ENCODE peak calls at places on chromosomes 11 and 22, in ten cellular contexts. One of them, this sample, is unnamed.

GRCh38 chr22:28582806-28583205 is 96.8 kb downstream of the TTC28 start:
- DNase-seq in esophagus squamous epithelium: no peak
- DNase-seq in cardiac muscle cell: no peak
- DNase-seq in vagina: no peak
- DNase-seq in Calu3: no peak
- DNase-seq in fibroblast of the aortic adventitia: peak
- DNase-seq in BE2C: no peak
- DNase-seq in GM20000: no peak
- DNase-seq in PC-3: peak
- DNase-seq in sigmoid colon: no peak
- DNase-seq in this sample: no peak

GRCh38 chr22:41264408-41264941 is 21.5 kb downstream of the RANGAP1 start:
- DNase-seq in PC-3: no peak
- DNase-seq in cardiac muscle cell: no peak
- DNase-seq in esophagus squamous epithelium: no peak
- DNase-seq in BE2C: no peak
- DNase-seq in vagina: no peak
- DNase-seq in GM20000: no peak
- DNase-seq in fibroblast of the aortic adventitia: no peak
- DNase-seq in Calu3: no peak
- DNase-seq in sigmoid colon: no peak
- DNase-seq in this sample: no peak

GRCh38 chr11:104531894-104532293 is 366.4 kb downstream of the CASP12 start:
- DNase-seq in BE2C: no peak
- DNase-seq in esophagus squamous epithelium: no peak
- DNase-seq in PC-3: peak
- DNase-seq in cardiac muscle cell: no peak
- DNase-seq in Calu3: no peak
- DNase-seq in fibroblast of the aortic adventitia: no peak
- DNase-seq in GM20000: no peak
- DNase-seq in vagina: no peak
- DNase-seq in sigmoid colon: no peak
- DNase-seq in this sample: no peak

GRCh38 chr11:133081730-133082452 is 450.4 kb downstream of the OPCML start:
- DNase-seq in fibroblast of the aortic adventitia: no peak
- DNase-seq in BE2C: no peak
- DNase-seq in Calu3: no peak
- DNase-seq in cardiac muscle cell: peak
- DNase-seq in esophagus squamous epithelium: no peak
- DNase-seq in vagina: no peak
- DNase-seq in PC-3: no peak
- DNase-seq in sigmoid colon: no peak
- DNase-seq in GM20000: no peak
- DNase-seq in this sample: no peak

GRCh38 chr11:56188602-56189001 is 12.2 kb downstream of the OR5J2 start:
- DNase-seq in Calu3: no peak
- DNase-seq in esophagus squamous epithelium: no peak
- DNase-seq in vagina: no peak
- DNase-seq in GM20000: no peak
- DNase-seq in sigmoid colon: no peak
- DNase-seq in fibroblast of the aortic adventitia: no peak
- DNase-seq in PC-3: no peak
- DNase-seq in BE2C: no peak
- DNase-seq in cardiac muscle cell: no peak
- DNase-seq in this sample: no peak

GRCh38 chr11:108474664-108475485 is 7.5 kb upstream of the C11orf65 start:
- DNase-seq in fibroblast of the aortic adventitia: no peak
- DNase-seq in sigmoid colon: no peak
- DNase-seq in Calu3: no peak
- DNase-seq in vagina: no peak
- DNase-seq in PC-3: no peak
- DNase-seq in cardiac muscle cell: no peak
- DNase-seq in BE2C: no peak
- DNase-seq in GM20000: no peak
- DNase-seq in esophagus squamous epithelium: no peak
- DNase-seq in this sample: no peak

GRCh38 chr11:135075740-135076139 is 663.7 kb upstream of the B3GAT1 start:
- DNase-seq in fibroblast of the aortic adventitia: peak
- DNase-seq in sigmoid colon: no peak
- DNase-seq in GM20000: no peak
- DNase-seq in cardiac muscle cell: peak
- DNase-seq in esophagus squamous epithelium: no peak
- DNase-seq in PC-3: peak
- DNase-seq in vagina: no peak
- DNase-seq in BE2C: peak
- DNase-seq in Calu3: peak
- DNase-seq in this sample: no peak

GRCh38 chr11:8613036-8613435 is 19.0 kb upstream of the STK33 start:
- DNase-seq in vagina: no peak
- DNase-seq in sigmoid colon: no peak
- DNase-seq in cardiac muscle cell: no peak
- DNase-seq in BE2C: no peak
- DNase-seq in PC-3: no peak
- DNase-seq in Calu3: no peak
- DNase-seq in GM20000: no peak
- DNase-seq in fibroblast of the aortic adventitia: no peak
- DNase-seq in esophagus squamous epithelium: no peak
- DNase-seq in this sample: no peak

DNA sequence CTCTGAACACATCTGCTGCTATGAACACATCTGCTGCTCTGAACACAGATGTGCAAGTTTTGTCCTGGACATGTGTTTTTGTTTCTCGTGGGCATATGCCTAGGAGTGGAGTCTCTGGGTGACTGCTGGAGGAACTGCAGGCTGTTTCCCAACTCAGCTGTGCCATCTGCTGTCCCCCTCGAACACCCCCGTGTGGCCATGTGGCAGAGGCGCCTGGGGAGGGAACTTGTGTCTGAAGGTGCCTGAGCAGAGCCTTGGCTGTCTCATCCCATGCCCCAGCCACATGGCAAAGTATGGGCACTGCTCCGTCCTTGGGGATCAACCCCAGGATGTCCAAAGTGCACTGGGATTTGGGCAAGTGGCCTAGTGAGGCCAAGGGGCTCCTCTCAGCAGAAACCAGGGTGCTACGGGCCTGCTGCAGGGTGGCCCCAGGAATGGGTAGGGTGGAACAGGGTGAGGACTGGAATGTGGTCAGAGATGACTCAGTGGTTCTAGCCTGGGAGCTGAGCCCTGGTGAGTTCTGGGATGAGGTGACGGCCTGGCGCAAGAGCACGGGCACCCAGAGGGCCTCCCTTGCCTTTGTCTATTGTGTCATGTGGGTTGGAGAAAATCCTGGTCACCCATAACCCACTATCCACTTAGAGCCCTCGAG is 14.7 kb downstream of the GATD1 start:
- DNase-seq in BE2C: no peak
- DNase-seq in fibroblast of the aortic adventitia: peak
- DNase-seq in vagina: no peak
- DNase-seq in Calu3: peak
- DNase-seq in PC-3: peak
- DNase-seq in esophagus squamous epithelium: no peak
- DNase-seq in cardiac muscle cell: no peak
- DNase-seq in sigmoid colon: no peak
- DNase-seq in GM20000: peak
- DNase-seq in this sample: no peak
- TF ChIP-seq CTCF in BE2C: peak
- TF ChIP-seq CTCF in fibroblast of the aortic adventitia: peak
- TF ChIP-seq CTCF in vagina: no peak
- TF ChIP-seq CTCF in Calu3: peak
- TF ChIP-seq CTCF in PC-3: peak
- TF ChIP-seq CTCF in esophagus squamous epithelium: no peak
- TF ChIP-seq CTCF in cardiac muscle cell: peak
- TF ChIP-seq CTCF in sigmoid colon: no peak
- TF ChIP-seq CTCF in GM20000: no peak
- TF ChIP-seq CTCF in this sample: no peak

GRCh38 chr11:58900479-58901420 is 38.5 kb upstream of the GLYATL1 start:
- DNase-seq in sigmoid colon: no peak
- DNase-seq in cardiac muscle cell: peak
- DNase-seq in PC-3: peak
- DNase-seq in esophagus squamous epithelium: no peak
- DNase-seq in vagina: no peak
- DNase-seq in GM20000: peak
- DNase-seq in Calu3: peak
- DNase-seq in BE2C: peak
- DNase-seq in fibroblast of the aortic adventitia: peak
- DNase-seq in this sample: peak

GRCh38 chr11:58907780-58908179 is 31.5 kb upstream of the GLYATL1 start:
- DNase-seq in cardiac muscle cell: no peak
- DNase-seq in BE2C: no peak
- DNase-seq in GM20000: no peak
- DNase-seq in fibroblast of the aortic adventitia: no peak
- DNase-seq in vagina: no peak
- DNase-seq in esophagus squamous epithelium: no peak
- DNase-seq in sigmoid colon: no peak
- DNase-seq in Calu3: no peak
- DNase-seq in PC-3: no peak
- DNase-seq in this sample: no peak

GRCh38 chr11:58905716-58906547 is 33.4 kb upstream of the GLYATL1 start:
- DNase-seq in PC-3: peak
- DNase-seq in esophagus squamous epithelium: no peak
- DNase-seq in sigmoid colon: no peak
- DNase-seq in cardiac muscle cell: peak
- DNase-seq in vagina: no peak
- DNase-seq in GM20000: no peak
- DNase-seq in BE2C: peak
- DNase-seq in Calu3: peak
- DNase-seq in fibroblast of the aortic adventitia: peak
- DNase-seq in this sample: no peak

GRCh38 chr11:58902881-58903280 is 36.4 kb upstream of the GLYATL1 start:
- DNase-seq in fibroblast of the aortic adventitia: no peak
- DNase-seq in cardiac muscle cell: no peak
- DNase-seq in GM20000: no peak
- DNase-seq in sigmoid colon: no peak
- DNase-seq in PC-3: no peak
- DNase-seq in esophagus squamous epithelium: no peak
- DNase-seq in BE2C: no peak
- DNase-seq in Calu3: no peak
- DNase-seq in vagina: no peak
- DNase-seq in this sample: no peak

DNA sequence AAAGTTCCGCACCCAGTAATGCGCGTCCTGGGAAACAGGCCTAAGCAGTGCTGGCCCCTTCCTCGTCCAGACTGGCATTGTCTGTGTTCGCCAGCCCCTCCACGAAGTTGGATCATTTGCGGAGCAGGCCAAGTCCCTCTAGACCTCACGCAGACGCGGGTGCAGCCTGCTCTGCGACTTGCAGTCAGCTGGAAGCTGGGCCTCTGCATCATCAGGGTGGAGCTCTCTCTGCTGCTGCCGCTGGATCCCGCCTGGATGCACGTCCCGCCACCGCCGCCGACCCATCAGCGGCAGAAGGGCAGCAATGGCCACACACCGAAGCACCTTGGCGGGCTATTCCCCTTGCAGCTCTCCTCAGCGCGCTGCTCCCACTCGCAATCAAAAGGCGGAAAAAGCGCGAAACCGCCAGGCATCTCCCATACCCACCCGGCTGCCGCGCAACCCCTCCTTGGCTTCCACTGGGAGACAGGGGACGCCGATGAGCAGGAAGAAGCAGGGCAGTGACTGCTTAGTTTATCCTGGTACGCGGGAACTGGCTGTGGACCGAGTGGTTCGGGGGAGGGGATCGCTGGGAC is 34.1 kb upstream of the GLYATL1 start:
- DNase-seq in Calu3: no peak
- DNase-seq in vagina: no peak
- DNase-seq in GM20000: no peak
- DNase-seq in PC-3: peak
- DNase-seq in esophagus squamous epithelium: no peak
- DNase-seq in BE2C: peak
- DNase-seq in sigmoid colon: no peak
- DNase-seq in cardiac muscle cell: peak
- DNase-seq in fibroblast of the aortic adventitia: peak
- DNase-seq in this sample: peak
- TF ChIP-seq CTCF in Calu3: no peak
- TF ChIP-seq CTCF in vagina: no peak
- TF ChIP-seq CTCF in GM20000: no peak
- TF ChIP-seq CTCF in PC-3: no peak
- TF ChIP-seq CTCF in esophagus squamous epithelium: no peak
- TF ChIP-seq CTCF in BE2C: no peak
- TF ChIP-seq CTCF in sigmoid colon: no peak
- TF ChIP-seq CTCF in cardiac muscle cell: no peak
- TF ChIP-seq CTCF in fibroblast of the aortic adventitia: peak
- TF ChIP-seq CTCF in this sample: no peak

GRCh38 chr11:82796970-82797594 is 63.4 kb upstream of the FAM181B start:
- DNase-seq in cardiac muscle cell: peak
- DNase-seq in sigmoid colon: no peak
- DNase-seq in fibroblast of the aortic adventitia: no peak
- DNase-seq in PC-3: no peak
- DNase-seq in vagina: no peak
- DNase-seq in BE2C: no peak
- DNase-seq in esophagus squamous epithelium: no peak
- DNase-seq in Calu3: no peak
- DNase-seq in GM20000: no peak
- DNase-seq in this sample: no peak
- TF ChIP-seq CTCF in cardiac muscle cell: no peak
- TF ChIP-seq CTCF in sigmoid colon: no peak
- TF ChIP-seq CTCF in fibroblast of the aortic adventitia: no peak
- TF ChIP-seq CTCF in PC-3: no peak
- TF ChIP-seq CTCF in vagina: no peak
- TF ChIP-seq CTCF in BE2C: no peak
- TF ChIP-seq CTCF in esophagus squamous epithelium: no peak
- TF ChIP-seq CTCF in Calu3: no peak
- TF ChIP-seq CTCF in GM20000: no peak
- TF ChIP-seq CTCF in this sample: no peak

GRCh38 chr11:72103754-72104167 is 664 bp upstream of the LAMTOR1 start:
- DNase-seq in fibroblast of the aortic adventitia: no peak
- DNase-seq in PC-3: no peak
- DNase-seq in GM20000: no peak
- DNase-seq in cardiac muscle cell: no peak
- DNase-seq in BE2C: no peak
- DNase-seq in esophagus squamous epithelium: no peak
- DNase-seq in sigmoid colon: no peak
- DNase-seq in vagina: no peak
- DNase-seq in Calu3: no peak
- DNase-seq in this sample: no peak

GRCh38 chr11:72100462-72100861 is 2.6 kb downstream of the LAMTOR1 start:
- DNase-seq in Calu3: no peak
- DNase-seq in fibroblast of the aortic adventitia: peak
- DNase-seq in PC-3: no peak
- DNase-seq in cardiac muscle cell: no peak
- DNase-seq in BE2C: no peak
- DNase-seq in vagina: no peak
- DNase-seq in GM20000: no peak
- DNase-seq in sigmoid colon: no peak
- DNase-seq in esophagus squamous epithelium: no peak
- DNase-seq in this sample: no peak

GRCh38 chr11:72102162-72102561 is 935 bp downstream of the LAMTOR1 start:
- DNase-seq in sigmoid colon: no peak
- DNase-seq in vagina: no peak
- DNase-seq in fibroblast of the aortic adventitia: peak
- DNase-seq in PC-3: no peak
- DNase-seq in cardiac muscle cell: no peak
- DNase-seq in Calu3: no peak
- DNase-seq in esophagus squamous epithelium: no peak
- DNase-seq in GM20000: no peak
- DNase-seq in BE2C: no peak
- DNase-seq in this sample: no peak

GRCh38 chr11:72102631-72102945 is 509 bp downstream of the LAMTOR1 start:
- DNase-seq in PC-3: no peak
- DNase-seq in BE2C: no peak
- DNase-seq in esophagus squamous epithelium: no peak
- DNase-seq in sigmoid colon: no peak
- DNase-seq in GM20000: peak
- DNase-seq in cardiac muscle cell: no peak
- DNase-seq in vagina: no peak
- DNase-seq in Calu3: no peak
- DNase-seq in fibroblast of the aortic adventitia: no peak
- DNase-seq in this sample: no peak

DNA sequence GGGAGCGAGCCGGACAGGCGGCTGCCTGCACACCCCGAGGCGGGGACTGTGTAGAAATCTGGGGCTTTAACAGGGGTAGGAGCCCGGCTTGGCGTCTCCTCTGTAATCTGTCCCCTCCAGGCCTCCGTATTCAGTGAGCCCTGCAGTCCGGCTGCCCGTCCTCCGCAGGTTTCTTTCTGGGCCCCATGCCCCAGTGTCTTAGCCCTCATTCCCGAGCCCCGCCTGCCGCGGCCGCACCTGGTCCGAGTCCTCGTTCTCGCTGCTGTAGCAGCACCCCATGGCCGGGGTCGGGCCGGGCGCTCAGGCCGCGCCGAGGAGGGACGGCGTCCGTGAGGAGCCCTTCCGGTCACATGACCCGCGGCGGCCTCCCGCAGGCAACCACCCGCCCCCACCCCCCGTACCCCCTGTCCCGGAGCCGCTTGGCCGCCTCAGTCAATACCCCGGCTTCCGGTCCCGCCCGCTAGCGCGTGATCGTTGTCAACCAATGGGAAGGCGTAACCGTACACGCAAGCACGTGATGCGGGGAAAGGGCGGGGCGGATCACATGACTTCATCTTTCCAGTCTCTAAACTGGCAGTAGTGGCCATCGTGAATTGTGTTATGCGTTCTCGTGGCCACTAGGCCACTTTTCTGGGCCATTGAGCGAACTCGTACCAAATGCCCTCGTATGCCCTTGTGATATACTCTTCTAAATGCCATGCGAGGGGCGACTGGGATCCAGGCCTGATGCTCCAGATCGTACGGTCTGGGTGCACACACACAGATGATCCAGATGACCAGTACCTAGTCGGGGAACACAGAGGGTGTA is at the start of gene LAMTOR1:
- DNase-seq in sigmoid colon: peak
- DNase-seq in cardiac muscle cell: peak
- DNase-seq in PC-3: peak
- DNase-seq in fibroblast of the aortic adventitia: peak
- DNase-seq in BE2C: peak
- DNase-seq in Calu3: peak
- DNase-seq in vagina: peak
- DNase-seq in GM20000: peak
- DNase-seq in esophagus squamous epithelium: peak
- DNase-seq in this sample: peak
- TF ChIP-seq CTCF in sigmoid colon: peak
- TF ChIP-seq CTCF in cardiac muscle cell: peak
- TF ChIP-seq CTCF in PC-3: peak
- TF ChIP-seq CTCF in fibroblast of the aortic adventitia: peak
- TF ChIP-seq CTCF in BE2C: peak
- TF ChIP-seq CTCF in Calu3: no peak
- TF ChIP-seq CTCF in vagina: no peak
- TF ChIP-seq CTCF in GM20000: no peak
- TF ChIP-seq CTCF in esophagus squamous epithelium: no peak
- TF ChIP-seq CTCF in this sample: no peak

This sample was measured in GM13976.